ENCODE peak calls at places on chromosomes 5 and 9, in five cellular contexts. D, X, Q, E and A are unnamed samples.

GRCh38 chr5:151682751-151683331 is 3.9 kb downstream of the SPARC start:
- DNase-seq in D (peak; percentile 63), X (no peak), Q (peak; percentile 23), E (peak; percentile 54), A (peak; percentile 54)

GRCh38 chr5:120256376-120256775 is 207.7 kb upstream of the PRR16 start:
- DNase-seq in D (no peak), X (no peak), Q (no peak), E (no peak), A (no peak)

GRCh38 chr9:90802534-90802933 is 915 bp downstream of the SYK start:
- DNase-seq in D (no peak), X (no peak), Q (no peak), E (no peak), A (no peak)

GRCh38 chr5:102902647-102903046 is 147.5 kb downstream of the PAM start:
- DNase-seq in D (no peak), X (no peak), Q (no peak), E (peak; percentile 22), A (no peak)

GRCh38 chr9:85421641-85422040 is 320.1 kb downstream of the AGTPBP1 start:
- DNase-seq in D (no peak), X (no peak), Q (no peak), E (no peak), A (peak; percentile 23)

GRCh38 chr5:125848746-125849145 is 574.5 kb upstream of the GRAMD2B start:
- DNase-seq in D (no peak), X (no peak), Q (no peak), E (peak; percentile 57), A (no peak)

GRCh38 chr5:172452398-172453205 is 1.7 kb downstream of the SH3PXD2B start:
- DNase-seq in D (peak; percentile 90), X (peak; percentile 50), Q (peak; percentile 62), E (peak; percentile 62), A (peak; percentile 71)

GRCh38 chr9:16867571-16868311 is 2.7 kb downstream of the BNC2 start:
- DNase-seq in D (peak; percentile 95), X (no peak), Q (peak; percentile 37), E (peak; percentile 46), A (peak; percentile 79)

GRCh38 chr9:17005085-17005484 is 129.8 kb upstream of the CNTLN start:
- DNase-seq in D (peak; percentile 84), X (no peak), Q (peak; percentile 57), E (peak; percentile 37), A (peak; percentile 74)

GRCh38 chr5:128237504-128237903 is 153.9 kb downstream of the SLC12A2 start:
- DNase-seq in D (peak; percentile 94), X (no peak), Q (no peak), E (no peak), A (no peak)

GRCh38 chr5:57937501-57937900 is 454.9 kb upstream of the ACTBL2 start:
- DNase-seq in D (no peak), X (no peak), Q (no peak), E (no peak), A (peak; percentile 43)

GRCh38 chr9:109463924-109464625 is 34.0 kb downstream of the PTPN3 start:
- DNase-seq in D (no peak), X (no peak), Q (no peak), E (peak; percentile 47), A (no peak)

GRCh38 chr5:100841358-100842076 is 61.6 kb downstream of the ST8SIA4 start:
- DNase-seq in D (peak; percentile 20), X (no peak), Q (no peak), E (peak; percentile 54), A (no peak)
- H3K4me3 ChIP-seq in D (no peak overlapping the region), X (no peak overlapping the region), Q (no peak overlapping the region), E (no peak overlapping the region), A (no peak overlapping the region)

GRCh38 chr9:99821187-99822095 is at the start of gene NR4A3:
- DNase-seq in D (peak; percentile 98), X (peak; percentile 88), Q (peak; percentile 93), E (peak; percentile 90), A (peak; percentile 96)

GRCh38 chr9:99819484-99820329 is 2.0 kb upstream of the NR4A3 start:
- DNase-seq in D (peak; percentile 95), X (peak; percentile 92), Q (peak; percentile 94), E (peak; percentile 72), A (peak; percentile 94)

GRCh38 chr9:99819123-99819483 is 2.6 kb upstream of the NR4A3 start:
- DNase-seq in D (no peak), X (no peak), Q (no peak), E (no peak), A (no peak)

GRCh38 chr9:99822096-99822595 is 461 bp downstream of the NR4A3 start:
- DNase-seq in D (no peak), X (no peak), Q (peak; percentile 28), E (no peak), A (peak; percentile 45)

GRCh38 chr9:99820330-99821186 is 1.1 kb upstream of the NR4A3 start:
- DNase-seq in D (peak; percentile 88), X (no peak), Q (peak; percentile 88), E (peak; percentile 70), A (peak; percentile 83)
- TF ChIP-seq CTCF in D (no peak), X (peak; percentile 12), Q (no peak), E (no peak), A (no peak)

GRCh38 chr9:35073276-35073607 is 817 bp upstream of the VCP start:
- DNase-seq in D (no peak), X (no peak), Q (no peak), E (no peak), A (no peak)
- H3K4me3 ChIP-seq in D (peak overlapping the region; percentile 42), X (no peak overlapping the region), Q (no peak overlapping the region), E (no peak overlapping the region), A (no peak overlapping the region)

GRCh38 chr5:61357745-61358144 is 25.7 kb downstream of the ZSWIM6 start:
- DNase-seq in D (no peak), X (no peak), Q (no peak), E (no peak), A (no peak)

GRCh38 chr5:61363715-61364114 is 31.7 kb downstream of the ZSWIM6 start:
- DNase-seq in D (no peak), X (no peak), Q (no peak), E (no peak), A (no peak)

GRCh38 chr5:61366841-61367240 is 34.8 kb downstream of the ZSWIM6 start:
- DNase-seq in D (no peak), X (no peak), Q (no peak), E (no peak), A (no peak)

GRCh38 chr5:61362796-61363364 is 30.8 kb downstream of the ZSWIM6 start:
- DNase-seq in D (no peak), X (no peak), Q (no peak), E (no peak), A (peak; percentile 6)
- TF ChIP-seq CTCF in D (peak; percentile 19), X (peak; percentile 23), Q (no peak), E (peak; percentile 16), A (peak; percentile 29)

GRCh38 chr5:79020861-79021561 is 35.9 kb upstream of the ARSB start:
- DNase-seq in D (peak; percentile 83), X (no peak), Q (peak; percentile 51), E (peak; percentile 67), A (peak; percentile 87)

GRCh38 chr5:79023323-79023722 is 38.2 kb upstream of the ARSB start:
- DNase-seq in D (no peak), X (no peak), Q (no peak), E (no peak), A (no peak)

GRCh38 chr5:79023947-79024346 is 38.8 kb upstream of the ARSB start:
- DNase-seq in D (no peak), X (no peak), Q (no peak), E (no peak), A (no peak)

GRCh38 chr5:79025054-79025465 is 40.0 kb upstream of the ARSB start:
- DNase-seq in D (peak; percentile 78), X (no peak), Q (peak; percentile 27), E (peak; percentile 38), A (peak; percentile 67)

GRCh38 chr5:79021753-79022152 is 36.6 kb upstream of the ARSB start:
- DNase-seq in D (no peak), X (no peak), Q (no peak), E (no peak), A (no peak)
- H3K4me3 ChIP-seq in D (no peak overlapping the region), X (no peak overlapping the region), Q (no peak overlapping the region), E (no peak overlapping the region), A (no peak overlapping the region)

GRCh38 chr5:59661306-59661705 is 232.2 kb downstream of the PDE4D start:
- DNase-seq in D (no peak), X (no peak), Q (no peak), E (peak; percentile 85), A (no peak)

GRCh38 chr5:59656351-59657254 is 236.9 kb downstream of the PDE4D start:
- DNase-seq in D (no peak), X (no peak), Q (no peak), E (no peak), A (no peak)

GRCh38 chr5:59665086-59665831 is 228.3 kb downstream of the PDE4D start:
- DNase-seq in D (no peak), X (no peak), Q (no peak), E (peak; percentile 41), A (no peak)

GRCh38 chr5:59661939-59662615 is 231.4 kb downstream of the PDE4D start:
- DNase-seq in D (no peak), X (no peak), Q (no peak), E (no peak), A (no peak)

DNA sequence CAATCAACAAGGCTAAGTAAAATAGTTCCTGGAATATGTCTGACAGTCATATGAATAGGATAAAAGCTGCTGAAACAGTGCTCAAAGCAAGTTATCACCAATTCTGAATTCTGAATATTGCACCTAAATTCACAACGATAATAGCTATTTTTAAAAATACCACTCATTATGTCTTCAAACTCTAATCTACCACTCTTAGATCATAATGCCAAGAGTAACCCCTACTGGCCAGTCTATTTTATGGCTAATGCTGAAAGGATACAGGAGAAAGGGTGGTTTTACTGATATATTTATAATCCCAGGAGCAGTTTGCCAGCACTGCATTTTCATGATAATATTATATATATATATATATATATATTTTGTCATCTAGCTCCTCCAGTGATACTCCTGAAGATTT is 232.8 kb downstream of the PDE4D start:
- DNase-seq in D (peak; percentile 14), X (no peak), Q (no peak), E (peak; percentile 27), A (peak; percentile 40)
- TF ChIP-seq CTCF in D (peak; percentile 25), X (peak; percentile 71), Q (no peak), E (no peak), A (peak; percentile 59)

GRCh38 chr5:59483971-59484472 is 409.5 kb downstream of the PDE4D start:
- DNase-seq in D (no peak), X (no peak), Q (no peak), E (peak; percentile 60), A (peak; percentile 20)

GRCh38 chr5:59486508-59486907 is 407.0 kb downstream of the PDE4D start:
- DNase-seq in D (no peak), X (no peak), Q (no peak), E (no peak), A (no peak)

GRCh38 chr5:59485104-59485503 is 408.4 kb downstream of the PDE4D start:
- DNase-seq in D (no peak), X (no peak), Q (no peak), E (no peak), A (peak; percentile 17)

GRCh38 chr5:59485629-59486439 is 407.7 kb downstream of the PDE4D start:
- DNase-seq in D (no peak), X (no peak), Q (no peak), E (peak; percentile 34), A (no peak)

GRCh38 chr5:59484618-59485017 is 408.9 kb downstream of the PDE4D start:
- DNase-seq in D (no peak), X (no peak), Q (no peak), E (no peak), A (no peak)
- H3K4me3 ChIP-seq in D (no peak overlapping the region), X (no peak overlapping the region), Q (no peak overlapping the region), E (no peak overlapping the region), A (no peak overlapping the region)